ENCODE peak calls at places on chromosomes 1 and 21, in eight cellular contexts. C is substantia nigra, E is ELR, I is psoas muscle, O is A549, Z is BJ, H is H54, W is mammary epithelial cell. B is an unnamed sample.

GRCh38 chr1:10833630-10834557 is 37.4 kb upstream of the CASZ1 start:
- DNase-seq in C (no peak), E (no peak), I (no peak), O (peak; percentile 35), Z (no peak), H (peak; percentile 34), W (peak; percentile 26), B (no peak)

GRCh38 chr21:26966978-26967913 is at the start of gene ADAMTS5:
- DNase-seq in C (no peak), E (peak; percentile 84), I (peak; percentile 68), O (no peak), Z (no peak), H (peak; percentile 84), W (peak; percentile 59), B (no peak)

GRCh38 chr1:20494609-20495311 is 8.8 kb upstream of the CAMK2N1 start:
- DNase-seq in C (no peak), E (peak; percentile 92), I (no peak), O (no peak), Z (peak; percentile 85), H (no peak), W (peak; percentile 94), B (no peak)

GRCh38 chr1:32091176-32091575 is 16.7 kb upstream of the KPNA6 start:
- DNase-seq in C (no peak), E (no peak), I (no peak), O (no peak), Z (no peak), H (no peak), W (no peak), B (no peak)

GRCh38 chr1:84936116-84936810 is 43.3 kb upstream of the LPAR3 start:
- DNase-seq in C (peak; percentile 26), E (peak; percentile 79), I (no peak), O (peak; percentile 46), Z (no peak), H (peak; percentile 27), W (peak; percentile 54), B (no peak)

GRCh38 chr1:37325509-37326437 is 148.6 kb upstream of the ZC3H12A start:
- DNase-seq in C (no peak), E (no peak), I (no peak), O (no peak), Z (no peak), H (no peak), W (no peak), B (no peak)

GRCh38 chr1:63630666-63631065 is 37.5 kb downstream of the PGM1 start:
- DNase-seq in C (no peak), E (no peak), I (no peak), O (no peak), Z (no peak), H (no peak), W (peak; percentile 42), B (no peak)

GRCh38 chr1:168665975-168666374 is 63.0 kb downstream of the DPT start:
- DNase-seq in C (no peak), E (no peak), I (no peak), O (no peak), Z (no peak), H (no peak), W (no peak), B (no peak)

GRCh38 chr21:31573217-31573616 is 86.3 kb upstream of the SOD1 start:
- DNase-seq in C (no peak), E (no peak), I (no peak), O (no peak), Z (no peak), H (no peak), W (no peak), B (no peak)

GRCh38 chr1:227952374-227953021 is 4.8 kb upstream of the WNT9A start:
- DNase-seq in C (no peak), E (no peak), I (peak; percentile 24), O (no peak), Z (no peak), H (no peak), W (no peak), B (no peak)

GRCh38 chr1:229370601-229371021 is 27.8 kb upstream of the CCSAP start:
- DNase-seq in C (no peak), E (no peak), I (peak; percentile 76), O (no peak), Z (no peak), H (no peak), W (no peak), B (peak; percentile 23)

GRCh38 chr1:238772321-238772720 is 614.0 kb upstream of the CHRM3 start:
- DNase-seq in C (no peak), E (peak; percentile 80), I (no peak), O (no peak), Z (no peak), H (no peak), W (peak; percentile 22), B (no peak)

B was measured in stimulated activated naive B cell treated with anti-CD40 and anti-IgM and Interleukin-4, amounts not matched to agents 10 μg/mL and 1 μg/mL and 100 μg/mL, for 72 hours.